ENCODE peak calls at places on chromosomes 1 and 21, in four cellular contexts. U is WTC11, G is K562, K is HepG2. N is an unnamed sample.

GRCh38 chr21:40070871-40071270 is 203.6 kb downstream of the PCP4 start:
- DNase-seq in U (no peak), G (no peak), K (no peak), N (no peak)

GRCh38 chr1:16244650-16245285 is 7.8 kb upstream of the CPLANE2 start:
- DNase-seq in U (no peak), G (no peak), K (no peak), N (no peak)

GRCh38 chr1:95084317-95085176 is 11.8 kb upstream of the ALG14 start:
- DNase-seq in U (peak), G (peak), K (peak), N (no peak)

GRCh38 chr1:94949681-94950661 is 23.1 kb upstream of the CNN3 start:
- DNase-seq in U (no peak), G (no peak), K (peak), N (no peak)

GRCh38 chr1:2416403-2416802 is 4.0 kb upstream of the PEX10 start:
- DNase-seq in U (no peak), G (no peak), K (no peak), N (no peak)

GRCh38 chr21:44800971-44801467 is 601 bp downstream of the UBE2G2 start:
- DNase-seq in U (no peak), G (peak), K (peak), N (no peak)

GRCh38 chr1:21687081-21687529 is 17.9 kb upstream of the RAP1GAP start:
- DNase-seq in U (no peak), G (peak), K (no peak), N (no peak)

GRCh38 chr1:230797376-230798186 is 50.4 kb downstream of the CAPN9 start:
- DNase-seq in U (peak), G (peak), K (peak), N (no peak)

GRCh38 chr1:160007577-160008200 is 24.1 kb downstream of the PIGM start:
- DNase-seq in U (no peak), G (peak), K (peak), N (no peak)

GRCh38 chr1:107949467-107950253 is 15.3 kb downstream of the VAV3 start:
- DNase-seq in U (no peak), G (no peak), K (no peak), N (peak)

GRCh38 chr1:44947774-44948311 is 38.6 kb downstream of the EIF2B3 start:
- DNase-seq in U (no peak), G (no peak), K (peak), N (no peak)

GRCh38 chr1:8137406-8138244 is 111.5 kb upstream of the ERRFI1 start:
- DNase-seq in U (no peak), G (no peak), K (peak), N (no peak)

GRCh38 chr1:215458084-215458483 is 109.0 kb upstream of the KCTD3 start:
- DNase-seq in U (no peak), G (no peak), K (no peak), N (no peak)

GRCh38 chr1:224216380-224216779 is 33.3 kb downstream of the DEGS1 start:
- DNase-seq in U (no peak), G (no peak), K (no peak), N (no peak)

GRCh38 chr1:119449964-119450363 is 35.0 kb downstream of the HSD3B2 start:
- DNase-seq in U (peak), G (peak), K (peak), N (no peak)
- TF ChIP-seq CREM in U (no peak), G (no peak), K (no peak), N (no peak)

GRCh38 chr1:40039757-40040510 is 595 bp upstream of the CAP1 start:
- DNase-seq in U (peak), G (peak), K (peak), N (peak)

GRCh38 chr1:40039245-40039756 is 1.2 kb upstream of the CAP1 start:
- DNase-seq in U (no peak), G (no peak), K (no peak), N (no peak)

GRCh38 chr1:40042337-40042736 is 1.8 kb downstream of the CAP1 start:
- DNase-seq in U (no peak), G (no peak), K (no peak), N (no peak)

GRCh38 chr1:40040511-40041465 is at the start of gene CAP1:
- DNase-seq in U (peak), G (peak), K (peak), N (peak)

GRCh38 chr1:40041466-40041838 is 923 bp downstream of the CAP1 start:
- DNase-seq in U (no peak), G (no peak), K (no peak), N (no peak)
- TF ChIP-seq CREM in U (no peak), G (no peak), K (no peak), N (no peak)

DNA sequence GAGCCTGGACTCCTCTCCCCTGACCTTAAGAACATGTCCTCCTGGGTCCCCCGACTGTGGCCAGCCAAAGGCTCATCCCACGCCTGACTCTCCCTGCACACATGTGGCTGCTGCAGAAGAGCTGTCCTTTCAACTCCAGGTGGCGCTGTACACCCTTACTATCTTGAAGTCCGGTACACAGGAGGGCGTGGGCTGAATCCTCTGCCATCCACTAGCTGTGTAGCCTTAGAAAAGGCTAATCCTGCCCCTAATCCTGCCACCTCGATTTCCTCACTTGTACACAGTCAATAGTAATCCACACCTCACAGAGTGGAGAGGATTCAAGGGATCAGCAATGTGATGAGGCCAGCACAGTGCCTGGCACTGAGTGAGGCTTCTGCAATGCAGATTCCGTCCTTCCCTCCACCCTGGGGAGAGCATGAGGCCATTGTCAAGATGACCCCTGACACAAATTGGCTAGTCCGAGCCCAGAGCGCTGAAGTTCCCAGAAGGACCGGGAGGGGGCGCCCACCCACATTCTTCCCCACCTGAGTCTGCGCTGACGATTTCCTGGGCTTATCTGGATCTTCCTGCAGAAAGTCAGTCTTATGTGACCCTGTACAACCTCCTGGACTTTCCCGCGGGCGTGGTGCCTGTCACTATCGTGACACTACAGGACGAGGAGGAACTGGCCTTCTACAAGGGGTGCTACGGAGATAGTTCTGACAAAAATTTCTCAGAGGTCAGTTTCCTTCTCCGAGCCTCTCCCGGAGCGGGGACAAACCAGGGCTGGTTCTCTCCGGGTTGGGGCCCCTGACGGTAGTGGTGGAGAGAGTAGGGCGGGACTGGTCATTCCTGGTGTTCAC is 47.1 kb upstream of the DMBX1 start:
- DNase-seq in U (peak), G (peak), K (peak), N (no peak)
- TF ChIP-seq CREM in U (no peak), G (peak), K (no peak), N (no peak)

GRCh38 chr1:170854677-170855076 is 80.7 kb upstream of the MROH9 start:
- DNase-seq in U (no peak), G (no peak), K (no peak), N (no peak)

GRCh38 chr1:170857955-170858354 is 77.4 kb upstream of the MROH9 start:
- DNase-seq in U (no peak), G (no peak), K (no peak), N (no peak)

GRCh38 chr1:170853867-170854266 is 81.5 kb upstream of the MROH9 start:
- DNase-seq in U (no peak), G (no peak), K (no peak), N (no peak)

GRCh38 chr1:170853302-170853701 is 82.0 kb upstream of the MROH9 start:
- DNase-seq in U (no peak), G (no peak), K (no peak), N (peak)

GRCh38 chr1:170856455-170856854 is 78.9 kb upstream of the MROH9 start:
- DNase-seq in U (no peak), G (no peak), K (no peak), N (no peak)
- TF ChIP-seq CREM in U (no peak), G (no peak), K (no peak), N (no peak)

DNA sequence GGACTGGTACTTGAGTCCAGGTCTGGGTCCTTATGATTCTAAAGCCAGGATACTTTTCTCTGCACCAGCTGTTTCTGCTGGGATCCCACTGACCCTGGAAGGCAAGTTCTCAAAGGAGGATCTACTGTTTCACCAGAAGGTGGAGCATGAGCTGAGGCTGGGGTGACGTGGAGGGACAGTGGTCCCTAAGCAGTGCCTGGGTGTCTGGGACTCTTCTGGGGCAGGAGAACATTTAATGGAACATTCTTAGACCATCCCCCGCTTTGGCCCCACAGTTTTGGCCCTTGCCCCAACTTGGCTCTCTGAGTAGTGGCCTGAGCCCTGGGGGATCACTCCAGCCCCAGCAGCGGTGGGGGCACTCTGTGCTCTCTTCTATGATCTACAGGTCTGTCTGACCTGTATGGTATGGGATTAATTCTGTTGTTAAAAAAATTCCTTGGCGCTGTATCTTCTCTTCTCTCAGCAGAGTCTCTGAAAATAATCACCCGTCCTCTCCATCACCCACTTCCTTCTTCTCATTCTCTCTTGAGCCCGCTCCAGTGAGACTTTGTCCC is 60.3 kb upstream of the CSF3R start:
- DNase-seq in U (peak), G (peak), K (peak), N (no peak)
- TF ChIP-seq CREM in U (no peak), G (peak), K (no peak), N (no peak)

N was measured in GM12878.